ENCODE peak calls at places on chromosomes 12 and 14, in nine cellular contexts. Q is lower leg skin, B is adrenal gland, Y is neural crest cell, N is WERI-Rb-1, F is ELF-1, W is PC-3, X is Kasumi-1, U is astrocyte of the spinal cord. G is an unnamed sample.

GRCh38 chr14:55704654-55705053 is 124.6 kb downstream of the KTN1 start:
- DNase-seq in Y (no peak), F (no peak), U (no peak), B (no peak), Q (no peak), W (no peak), X (no peak), N (no peak), G (no peak)

GRCh38 chr12:93833946-93834345 is 156.8 kb downstream of the CRADD start:
- DNase-seq in U (no peak), W (no peak), Y (no peak), N (no peak), X (no peak), B (no peak), F (no peak), Q (no peak), G (no peak)

GRCh38 chr12:126385785-126386184 is 1320.5 kb downstream of the AACS start:
- DNase-seq in X (no peak), N (no peak), F (no peak), W (peak; percentile 19), U (peak; percentile 28), Y (no peak), B (no peak), Q (no peak), G (peak; percentile 29)

GRCh38 chr14:52018252-52018651 is 28.9 kb downstream of the RTRAF start:
- DNase-seq in U (no peak), B (no peak), N (no peak), F (no peak), Y (no peak), X (no peak), W (no peak), Q (no peak), G (no peak)

GRCh38 chr12:132194056-132194455 is 49.8 kb downstream of the NOC4L start:
- DNase-seq in U (no peak), X (no peak), F (no peak), Q (no peak), B (no peak), N (no peak), W (no peak), Y (no peak), G (no peak)

GRCh38 chr12:131283191-131283861 is 329.6 kb downstream of the ADGRD1 start:
- DNase-seq in Y (no peak), F (no peak), U (no peak), B (no peak), W (no peak), X (no peak), Q (no peak), N (no peak), G (peak; percentile 0)

GRCh38 chr12:75938189-75938588 is 93.4 kb downstream of the PHLDA1 start:
- DNase-seq in X (no peak), B (no peak), Q (no peak), N (no peak), F (no peak), W (no peak), Y (no peak), U (no peak), G (no peak)

GRCh38 chr12:95726903-95727302 is 63.7 kb downstream of the NTN4 start:
- DNase-seq in B (no peak), W (no peak), F (no peak), U (no peak), X (no peak), Q (no peak), N (no peak), Y (no peak), G (no peak)

GRCh38 chr12:54605138-54605970 is 16.9 kb upstream of the PPP1R1A start:
- DNase-seq in N (no peak), W (no peak), Q (no peak), U (no peak), X (no peak), Y (no peak), B (no peak), F (no peak), G (no peak)

GRCh38 chr12:88893801-88894200 is 313.5 kb upstream of the KITLG start:
- DNase-seq in B (no peak), F (no peak), Q (no peak), Y (no peak), U (no peak), W (no peak), N (no peak), X (no peak), G (no peak)

GRCh38 chr14:66509874-66510273 is 1.9 kb downstream of the GPHN start:
- DNase-seq in F (no peak), W (no peak), N (no peak), Q (no peak), X (peak; percentile 23), U (no peak), Y (no peak), B (no peak), G (no peak)

GRCh38 chr14:89507521-89507920 is 90.5 kb upstream of the FOXN3 start:
- DNase-seq in U (peak; percentile 76), X (no peak), F (no peak), Y (no peak), Q (no peak), N (no peak), B (no peak), W (peak; percentile 91), G (no peak)

GRCh38 chr14:69882086-69882864 is 3.1 kb downstream of the SMOC1 start:
- DNase-seq in Y (no peak), N (peak; percentile 51), Q (no peak), X (no peak), B (no peak), U (no peak), F (no peak), W (no peak), G (no peak)

GRCh38 chr14:75742867-75743266 is 81.8 kb downstream of the TTLL5 start:
- DNase-seq in U (no peak), Y (no peak), X (no peak), N (no peak), F (no peak), Q (no peak), B (no peak), W (no peak), G (no peak)

GRCh38 chr12:97555547-97556200 is 93.1 kb downstream of the RMST start:
- DNase-seq in U (peak; percentile 23), Q (no peak), W (no peak), Y (no peak), N (no peak), X (no peak), F (no peak), B (no peak), G (no peak)

GRCh38 chr14:71856199-71856919 is 75.9 kb upstream of the RGS6 start:
- DNase-seq in X (peak; percentile 5), W (no peak), N (no peak), Q (no peak), F (no peak), B (no peak), U (no peak), Y (no peak), G (no peak)

GRCh38 chr14:59406454-59407245 is 58.5 kb downstream of the GPR135 start:
- DNase-seq in U (peak; percentile 51), X (no peak), W (no peak), Y (no peak), B (no peak), N (no peak), Q (no peak), F (no peak), G (no peak)

GRCh38 chr12:105032703-105033357 is 46.7 kb downstream of the NOPCHAP1 start:
- DNase-seq in Y (no peak), F (no peak), B (no peak), W (no peak), X (no peak), Q (no peak), N (no peak), U (no peak), G (no peak)

GRCh38 chr12:24767016-24767415 is 181.9 kb downstream of the BCAT1 start:
- DNase-seq in W (no peak), B (no peak), N (no peak), Q (no peak), U (no peak), Y (no peak), F (no peak), X (no peak), G (no peak)

GRCh38 chr12:124344526-124344925 is 49.6 kb downstream of the RFLNA start:
- DNase-seq in W (no peak), F (no peak), Q (no peak), B (no peak), N (no peak), U (no peak), Y (no peak), X (no peak), G (no peak)

GRCh38 chr14:66495214-66496098 is 9.3 kb downstream of the CCDC196 start:
- DNase-seq in F (peak; percentile 13), Y (peak; percentile 34), N (peak; percentile 52), U (peak; percentile 80), Q (peak; percentile 34), W (peak; percentile 70), B (peak; percentile 47), X (peak; percentile 86), G (peak; percentile 67)

G was measured in body of pancreas.